ENCODE peak calls at places on chromosomes 11 and 22, in four cellular contexts. E is islet precursor cell, M is MCF 10A, L is Caki2. H is an unnamed sample.

GRCh38 chr11:84498016-84498415 is 1129.1 kb downstream of the DLG2 start:
- DNase-seq in M (no peak), E (no peak), L (no peak), H (no peak)

GRCh38 chr11:100949443-100949842 is 180.2 kb downstream of the PGR start:
- DNase-seq in L (no peak), E (no peak), M (no peak), H (no peak)

GRCh38 chr11:7348432-7349298 is 97.0 kb downstream of the SYT9 start:
- DNase-seq in E (peak; percentile 73), M (peak; percentile 13), L (no peak), H (no peak)

GRCh38 chr11:16293204-16293681 is 63.1 kb downstream of the SOX6 start:
- DNase-seq in E (no peak), M (no peak), L (no peak), H (no peak)

GRCh38 chr11:119422505-119423416 is at the start of gene THY1:
- DNase-seq in E (peak; percentile 72), L (no peak), M (no peak), H (peak; percentile 83)

GRCh38 chr22:33380789-33381530 is 322.8 kb upstream of the SYN3 start:
- DNase-seq in E (no peak), M (peak; percentile 1), L (peak; percentile 84), H (no peak)

GRCh38 chr11:117925198-117925925 is 3.8 kb downstream of the TMPRSS13 start:
- DNase-seq in L (no peak), E (no peak), M (no peak), H (no peak)

GRCh38 chr22:35838849-35839646 is 121.4 kb downstream of the APOL5 start:
- DNase-seq in M (peak; percentile 81), L (peak; percentile 79), E (peak; percentile 69), H (peak; percentile 45)

GRCh38 chr11:43269229-43269928 is 42.4 kb upstream of the API5 start:
- DNase-seq in L (no peak), E (no peak), M (no peak), H (no peak)

GRCh38 chr11:71472941-71473792 is 20.2 kb downstream of the NADSYN1 start:
- DNase-seq in M (no peak), L (no peak), E (no peak), H (no peak)

GRCh38 chr22:31313366-31314147 is 21.3 kb upstream of the PIK3IP1 start:
- DNase-seq in M (peak; percentile 95), E (peak; percentile 86), L (peak; percentile 39), H (peak; percentile 57)

GRCh38 chr11:70141490-70142014 is 61.5 kb upstream of the FADD start:
- DNase-seq in M (no peak), E (no peak), L (no peak), H (no peak)

GRCh38 chr11:3950996-3951662 is 95.7 kb downstream of the STIM1 start:
- DNase-seq in M (no peak), L (peak; percentile 72), E (peak; percentile 66), H (no peak)

GRCh38 chr11:99098751-99099150 is 78.0 kb downstream of the CNTN5 start:
- DNase-seq in L (no peak), M (no peak), E (no peak), H (no peak)

GRCh38 chr11:76230392-76230791 is 24.1 kb upstream of the WNT11 start:
- DNase-seq in L (no peak), M (no peak), E (no peak), H (no peak)

GRCh38 chr11:16613401-16614381 is 124.8 kb upstream of the C11orf58 start:
- DNase-seq in M (peak; percentile 84), E (peak; percentile 97), L (peak; percentile 69), H (peak; percentile 88)

GRCh38 chr11:27700351-27701261 is at the start of gene BDNF:
- DNase-seq in M (peak; percentile 50), L (peak; percentile 43), E (peak; percentile 71), H (no peak)

GRCh38 chr11:134120921-134121526 is 52.2 kb downstream of the JAM3 start:
- DNase-seq in E (peak; percentile 70), L (no peak), M (no peak), H (peak; percentile 91)

GRCh38 chr11:76260296-76260695 is 54.0 kb upstream of the WNT11 start:
- DNase-seq in M (no peak), E (no peak), L (no peak), H (no peak)

GRCh38 chr11:94788396-94788795 is 20.2 kb downstream of the AMOTL1 start:
- DNase-seq in M (no peak), E (no peak), L (no peak), H (no peak)

GRCh38 chr11:2929511-2929879 is 275 bp upstream of the PHLDA2 start:
- DNase-seq in M (peak; percentile 78), L (peak; percentile 69), E (peak; percentile 86), H (no peak)

GRCh38 chr22:21755855-21756284 is 20.3 kb upstream of the YPEL1 start:
- DNase-seq in L (peak; percentile 47), M (peak; percentile 2), E (no peak), H (no peak)

GRCh38 chr11:14875163-14875562 is 16.9 kb downstream of the CYP2R1 start:
- DNase-seq in M (no peak), L (no peak), E (no peak), H (no peak)

GRCh38 chr22:48640890-48641771 is 1186.5 kb downstream of the BRD1 start:
- DNase-seq in E (no peak), L (no peak), M (no peak), H (no peak)

GRCh38 chr22:20764729-20765128 is 9.2 kb upstream of the SERPIND1 start:
- DNase-seq in L (no peak), E (no peak), M (no peak), H (no peak)

GRCh38 chr22:36212896-36213295 is 11.3 kb upstream of the APOL4 start:
- DNase-seq in M (no peak), L (no peak), E (no peak), H (no peak)

GRCh38 chr11:65418431-65418680 is 4.2 kb upstream of the NEAT1 start:
- DNase-seq in M (no peak), L (no peak), E (no peak), H (no peak)

GRCh38 chr22:26711205-26711958 is 54.0 kb downstream of the MIAT start:
- DNase-seq in M (no peak), E (no peak), L (no peak), H (no peak)

GRCh38 chr11:69099193-69099592 is 50.5 kb downstream of the TPCN2 start:
- DNase-seq in E (no peak), L (no peak), M (no peak), H (no peak)

GRCh38 chr11:130631119-130631518 is 182.7 kb downstream of the ADAMTS15 start:
- DNase-seq in M (peak; percentile 95), E (peak; percentile 58), L (peak; percentile 39), H (no peak)

GRCh38 chr11:68763181-68763721 is 11.9 kb upstream of the TESMIN start:
- DNase-seq in M (peak; percentile 58), L (no peak), E (peak; percentile 96), H (no peak)

GRCh38 chr11:66311470-66311964 is 5.3 kb downstream of the CD248 start:
- DNase-seq in E (peak; percentile 87), M (no peak), L (no peak), H (no peak)

GRCh38 chr11:118820412-118821357 is 29.7 kb upstream of the DDX6 start:
- DNase-seq in L (peak; percentile 91), E (no peak), M (peak; percentile 92), H (peak; percentile 18)

GRCh38 chr11:12777208-12777874 is 103.1 kb downstream of the TEAD1 start:
- DNase-seq in L (no peak), E (no peak), M (peak; percentile 62), H (no peak)

H was measured in putamen.